ENCODE peak calls at places on chromosomes 4 and X, in eight cellular contexts. M is right lobe of liver; K is T-helper 9 cell; C is neural progenitor cell; A is GM20000; I is activated CD4-positive, alpha-beta T cell treated with anti-CD3 and anti-CD28 coated beads for 48 hours; S is AG04449; L is NCI-H1694. T is an unnamed sample.

GRCh38 chr4:85496146-85496849 is 21.3 kb downstream of the ARHGAP24 start:
- DNase-seq in S (no peak), M (no peak), L (no peak), I (no peak), K (no peak), C (no peak), A (no peak), T (no peak)

GRCh38 chr4:132387060-132387459 is 762.0 kb upstream of the PCDH10 start:
- DNase-seq in K (no peak), A (no peak), C (no peak), M (no peak), I (no peak), S (no peak), L (no peak), T (no peak)

GRCh38 chr4:4477391-4477790 is 64.5 kb downstream of the STX18 start:
- DNase-seq in A (no peak), C (no peak), K (no peak), M (no peak), I (no peak), S (no peak), L (no peak), T (no peak)

GRCh38 chr4:5804656-5805055 is 88.2 kb downstream of the CRMP1 start:
- DNase-seq in I (no peak), K (no peak), L (no peak), M (no peak), S (no peak), C (no peak), A (no peak), T (no peak)

GRCh38 chr4:135672202-135672601 is 1470.6 kb upstream of the PABPC4L start:
- DNase-seq in S (no peak), K (no peak), L (no peak), A (no peak), M (no peak), I (no peak), C (no peak), T (no peak)

GRCh38 chrX:153791104-153791852 is 2.9 kb downstream of the IDH3G start:
- DNase-seq in A (no peak), K (no peak), S (no peak), I (no peak), L (no peak), C (no peak), M (no peak), T (no peak)

GRCh38 chr4:143538979-143539669 is 25.6 kb downstream of the SMARCA5 start:
- DNase-seq in M (no peak), L (no peak), C (no peak), K (no peak), I (no peak), S (no peak), A (no peak), T (no peak)

GRCh38 chrX:129606918-129607317 is 47.8 kb downstream of the APLN start:
- DNase-seq in L (peak), A (peak), S (no peak), I (peak), C (peak), K (peak), M (no peak), T (no peak)

GRCh38 chrX:79095441-79096338 is 48.8 kb upstream of the GPR174 start:
- DNase-seq in I (no peak), C (no peak), M (no peak), L (no peak), K (no peak), S (no peak), A (no peak), T (no peak)

GRCh38 chr4:122119739-122120138 is 32.4 kb upstream of the BLTP1 start:
- DNase-seq in C (no peak), I (no peak), M (no peak), S (no peak), A (no peak), L (no peak), K (no peak), T (no peak)

GRCh38 chr4:14871676-14872430 is 130.4 kb upstream of the CPEB2 start:
- DNase-seq in I (peak), A (no peak), L (no peak), K (peak), S (no peak), C (peak), M (no peak), T (no peak)

GRCh38 chrX:133482345-133483041 is 67.2 kb upstream of the GPC4 start:
- DNase-seq in L (no peak), S (no peak), M (no peak), I (no peak), A (no peak), C (no peak), K (no peak), T (no peak)

GRCh38 chr4:173247316-173247715 is 78.7 kb downstream of the GALNT7 start:
- DNase-seq in L (peak), K (no peak), I (no peak), M (no peak), S (no peak), A (no peak), C (no peak), T (no peak)

GRCh38 chrX:40085086-40085551 is 12.6 kb downstream of the BCOR start:
- DNase-seq in L (no peak), C (no peak), K (no peak), S (peak), A (no peak), M (no peak), I (no peak), T (no peak)

GRCh38 chr4:54439831-54440243 is 210.7 kb downstream of the PDGFRA start:
- DNase-seq in C (peak), I (no peak), A (no peak), S (no peak), M (no peak), L (no peak), K (no peak), T (peak)

GRCh38 chr4:132001542-132001941 is 1147.6 kb upstream of the PCDH10 start:
- DNase-seq in K (no peak), A (no peak), C (no peak), S (peak), M (no peak), L (no peak), I (no peak), T (no peak)

GRCh38 chr4:56655209-56655626 is 25.9 kb downstream of the HOPX start:
- DNase-seq in A (peak), C (peak), L (no peak), M (no peak), K (peak), I (no peak), S (no peak), T (no peak)

GRCh38 chrX:77979870-77980269 is 10.4 kb upstream of the PGAM4 start:
- DNase-seq in L (no peak), S (no peak), C (no peak), A (no peak), M (no peak), I (no peak), K (no peak), T (no peak)

GRCh38 chr4:151409470-151410313 is 716 bp downstream of the FHIP1A start:
- DNase-seq in L (no peak), C (peak), I (peak), M (peak), A (peak), S (no peak), K (peak), T (no peak)

GRCh38 chr4:147799986-147800555 is 68.2 kb downstream of the ARHGAP10 start:
- DNase-seq in I (peak), C (peak), A (peak), M (no peak), L (no peak), S (no peak), K (peak), T (no peak)

GRCh38 chr4:181830404-181831035 is 412.7 kb upstream of the TENM3 start:
- DNase-seq in M (no peak), I (no peak), S (no peak), C (no peak), K (no peak), A (peak), L (no peak), T (no peak)

GRCh38 chrX:66200855-66201795 is 37.1 kb downstream of the HEPH start:
- DNase-seq in L (no peak), A (no peak), I (no peak), S (no peak), M (no peak), C (no peak), K (no peak), T (no peak)

GRCh38 chr4:141046255-141046654 is 87.0 kb downstream of the RNF150 start:
- DNase-seq in A (no peak), K (no peak), M (no peak), S (peak), L (no peak), I (no peak), C (no peak), T (no peak)

GRCh38 chr4:122150896-122151295 is 1.2 kb upstream of the BLTP1 start:
- DNase-seq in C (no peak), S (no peak), I (no peak), L (no peak), A (peak), M (no peak), K (no peak), T (no peak)